ENCODE peak calls at places on chromosomes 1 and 21, in seven cellular contexts. P is cardiac muscle cell, B is vagina, V is GM23338, Q is right atrium auricular region, W is suprapubic skin, K is RWPE2. Y is an unnamed sample.

GRCh38 chr1:23732363-23733224 is 10.7 kb upstream of the ELOA start:
- DNase-seq in P (peak), B (no peak), K (no peak), Q (no peak), W (no peak), V (no peak), Y (peak)

GRCh38 chr1:28197682-28198415 is 21.4 kb upstream of the PTAFR start:
- DNase-seq in K (no peak), W (no peak), V (no peak), Q (no peak), P (no peak), B (no peak), Y (no peak)

GRCh38 chr1:12616709-12617373 is 1.2 kb downstream of the DHRS3 start:
- DNase-seq in W (no peak), Q (no peak), K (no peak), B (no peak), V (no peak), P (no peak), Y (peak)

GRCh38 chr1:61230523-61230922 is 148.2 kb downstream of the NFIA start:
- DNase-seq in B (no peak), V (no peak), K (no peak), Q (no peak), P (no peak), W (no peak), Y (no peak)

GRCh38 chr1:165877940-165878556 is 50.6 kb downstream of the UCK2 start:
- DNase-seq in K (no peak), V (no peak), B (no peak), W (no peak), P (no peak), Q (no peak), Y (no peak)

GRCh38 chr1:160576430-160576829 is 2.9 kb downstream of the CD84 start:
- DNase-seq in W (no peak), Q (no peak), P (no peak), K (no peak), B (no peak), V (no peak), Y (no peak)

GRCh38 chr1:153606194-153606593 is 6.7 kb downstream of the S100A16 start:
- DNase-seq in P (no peak), B (no peak), K (no peak), V (no peak), Q (no peak), W (no peak), Y (no peak)

GRCh38 chr1:34870395-34870794 is 10.8 kb upstream of the SMIM12 start:
- DNase-seq in V (no peak), B (no peak), K (no peak), W (no peak), Q (no peak), P (no peak), Y (no peak)

GRCh38 chr1:174815036-174815435 is 184.7 kb upstream of the CACYBP start:
- DNase-seq in W (no peak), K (peak), V (no peak), P (no peak), B (no peak), Q (no peak), Y (peak)

GRCh38 chr1:153494976-153495535 is 34.6 kb upstream of the S100A7 start:
- DNase-seq in B (no peak), Q (no peak), W (peak), P (peak), K (no peak), V (peak), Y (peak)

GRCh38 chr1:8359617-8360481 is 41.9 kb downstream of the SLC45A1 start:
- DNase-seq in Q (no peak), V (no peak), B (no peak), P (no peak), W (peak), K (no peak), Y (no peak)

GRCh38 chr1:110780600-110781484 is 92.1 kb upstream of the CD53 start:
- DNase-seq in B (no peak), P (peak), V (peak), Q (peak), K (no peak), W (peak), Y (peak)

DNA sequence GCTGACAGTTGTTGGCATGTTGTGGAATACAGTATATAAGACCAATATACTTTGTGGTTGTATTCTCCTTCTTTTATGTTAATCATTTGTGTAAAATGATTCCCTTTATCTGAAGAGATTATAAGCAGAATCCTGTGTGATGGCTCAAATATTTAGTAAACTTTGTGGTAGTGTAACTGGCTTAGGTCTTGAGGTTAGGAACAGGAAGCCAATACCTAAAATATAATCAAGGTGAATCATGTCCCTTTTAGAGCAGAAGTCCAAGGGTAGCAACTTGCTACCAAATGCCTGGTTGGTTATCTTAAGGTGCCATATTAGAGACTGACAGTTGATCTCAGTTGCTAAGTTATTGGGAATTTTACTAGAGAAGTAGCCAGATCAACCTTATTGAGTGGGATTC is 398.5 kb upstream of the ADAMTS5 start:
- DNase-seq in Q (no peak), W (no peak), B (no peak), V (no peak), K (no peak), P (no peak), Y (no peak)
- TF ChIP-seq CTCF in Q (no peak), W (no peak), B (no peak), V (no peak), K (no peak), P (no peak), Y (no peak)

GRCh38 chr1:119869962-119870361 is 26.4 kb downstream of the ADAM30 start:
- DNase-seq in B (no peak), P (no peak), V (no peak), Q (no peak), W (no peak), K (no peak), Y (no peak)

GRCh38 chr1:119873166-119874025 is 22.9 kb downstream of the ADAM30 start:
- DNase-seq in P (peak), B (no peak), V (no peak), W (no peak), Q (no peak), K (no peak), Y (no peak)

GRCh38 chr1:119871881-119872280 is 24.4 kb downstream of the ADAM30 start:
- DNase-seq in K (no peak), P (no peak), V (no peak), W (no peak), Q (no peak), B (no peak), Y (no peak)

GRCh38 chr1:119868176-119868575 is 28.1 kb downstream of the ADAM30 start:
- DNase-seq in B (no peak), P (no peak), Q (no peak), V (no peak), K (no peak), W (no peak), Y (no peak)

GRCh38 chr1:119870917-119871486 is 25.3 kb downstream of the ADAM30 start:
- DNase-seq in K (no peak), B (no peak), P (peak), Q (peak), W (peak), V (peak), Y (peak)
- H3K27ac ChIP-seq in K (no peak), B (no peak), P (no peak), Q (no peak), W (no peak), V (no peak), Y (no peak)

GRCh38 chr1:15975358-15975804 is 520 bp downstream of the ZBTB17 start:
- DNase-seq in W (no peak), V (peak), B (no peak), P (peak), K (no peak), Q (no peak), Y (peak)
- TF ChIP-seq CTCF in W (no peak), V (no peak), B (no peak), P (no peak), K (peak), Q (peak), Y (no peak)

GRCh38 chr1:204405988-204406387 is 5.6 kb downstream of the PPP1R15B start:
- DNase-seq in P (no peak), B (no peak), W (no peak), V (no peak), K (no peak), Q (no peak), Y (no peak)

GRCh38 chr1:204408074-204408507 is 3.5 kb downstream of the PPP1R15B start:
- DNase-seq in B (no peak), V (peak), W (peak), P (peak), Q (peak), K (no peak), Y (peak)

GRCh38 chr1:204406621-204407020 is 5.0 kb downstream of the PPP1R15B start:
- DNase-seq in W (no peak), V (no peak), Q (no peak), B (no peak), P (no peak), K (no peak), Y (no peak)

GRCh38 chr1:204408602-204409001 is 3.0 kb downstream of the PPP1R15B start:
- DNase-seq in W (no peak), B (no peak), V (no peak), Q (no peak), K (no peak), P (no peak), Y (no peak)

GRCh38 chr1:204407314-204407971 is 4.2 kb downstream of the PPP1R15B start:
- DNase-seq in P (no peak), K (no peak), W (no peak), V (no peak), B (no peak), Q (no peak), Y (no peak)
- H3K27ac ChIP-seq in P (no peak), K (no peak), W (no peak), V (no peak), B (peak), Q (peak), Y (no peak)

GRCh38 chr1:243409284-243409683 is 153.4 kb downstream of the SDCCAG8 start:
- DNase-seq in P (peak), B (no peak), K (no peak), V (peak), Q (no peak), W (no peak), Y (no peak)
- TF ChIP-seq CTCF in P (peak), B (no peak), K (no peak), V (peak), Q (no peak), W (no peak), Y (no peak)

GRCh38 chr1:117371436-117372151 is 4.3 kb downstream of the MAN1A2 start:
- DNase-seq in V (peak), B (no peak), K (no peak), P (peak), Q (no peak), W (no peak), Y (no peak)
- H3K27ac ChIP-seq in V (no peak), B (no peak), K (no peak), P (no peak), Q (no peak), W (no peak), Y (no peak)

GRCh38 chr1:185238447-185238846 is 78.6 kb downstream of the IVNS1ABP start:
- DNase-seq in K (no peak), Q (no peak), V (peak), W (no peak), P (peak), B (no peak), Y (peak)
- TF ChIP-seq CTCF in K (peak), Q (peak), V (peak), W (no peak), P (peak), B (no peak), Y (peak)

DNA sequence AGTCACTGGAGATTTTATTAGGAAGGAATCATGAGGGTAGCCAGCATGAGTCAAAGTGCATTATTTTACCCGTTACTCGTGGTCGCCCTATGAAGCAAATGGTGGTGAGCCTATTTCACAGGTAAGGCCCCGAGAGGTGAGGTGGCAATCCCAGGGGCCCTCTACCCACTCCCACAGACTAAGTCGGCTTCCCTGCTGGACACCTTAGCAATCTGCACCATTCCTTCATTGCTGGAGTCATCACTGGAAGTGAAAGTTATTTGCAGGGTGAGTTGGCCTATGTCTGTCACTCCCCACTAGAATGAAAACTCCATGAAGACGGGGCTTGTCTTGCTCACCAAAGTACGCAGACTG is 52.7 kb downstream of the TOMM20 start:
- DNase-seq in W (no peak), K (no peak), Q (no peak), B (no peak), P (no peak), V (no peak), Y (no peak)
- H3K27ac ChIP-seq in W (peak), K (peak), Q (peak), B (peak), P (no peak), V (no peak), Y (peak)

Y was measured in RWPE1.